ENCODE peak calls at places on chromosome 11, in seven cellular contexts. X is thoracic aorta, G is GM12865, Y is K562, N is astrocyte of the spinal cord, K is foreskin fibroblast, B is tibial artery. L is an unnamed sample.

GRCh38 chr11:44338721-44339529 is 29.0 kb upstream of the ALX4 start:
- DNase-seq in X (no peak), Y (no peak), B (no peak), N (no peak), K (no peak), G (no peak), L (no peak)

GRCh38 chr11:111283945-111284481 is 14.3 kb upstream of the POU2AF3 start:
- DNase-seq in K (peak; percentile 13), Y (no peak), X (no peak), G (no peak), N (peak; percentile 5), B (no peak), L (peak; percentile 25)

GRCh38 chr11:72534859-72535547 is 100.7 kb upstream of the CLPB start:
- DNase-seq in Y (no peak), X (no peak), K (peak; percentile 31), B (no peak), N (no peak), G (no peak), L (no peak)

GRCh38 chr11:113874920-113875413 is 405 bp downstream of the USP28 start:
- DNase-seq in B (peak; percentile 45), G (peak; percentile 64), K (no peak), X (no peak), Y (no peak), N (peak; percentile 39), L (no peak)

GRCh38 chr11:126914941-126915340 is 85.6 kb downstream of the KIRREL3 start:
- DNase-seq in K (peak; percentile 51), G (no peak), Y (no peak), B (no peak), N (peak; percentile 16), X (no peak), L (no peak)

GRCh38 chr11:112292785-112293407 is 32.2 kb upstream of the PLET1 start:
- DNase-seq in G (no peak), Y (no peak), B (peak; percentile 83), N (peak; percentile 89), K (peak; percentile 95), X (peak; percentile 58), L (peak; percentile 87)

GRCh38 chr11:71283960-71284359 is 31.6 kb upstream of the SHANK2 start:
- DNase-seq in K (no peak), B (no peak), X (no peak), Y (no peak), G (no peak), N (no peak), L (no peak)

GRCh38 chr11:120590472-120590871 is 78.9 kb downstream of the GRIK4 start:
- DNase-seq in K (no peak), X (no peak), G (no peak), B (no peak), N (no peak), Y (no peak), L (no peak)

GRCh38 chr11:92141159-92141558 is 83.5 kb upstream of the FAT3 start:
- DNase-seq in N (no peak), K (no peak), G (no peak), X (no peak), B (no peak), Y (no peak), L (no peak)

GRCh38 chr11:71120346-71120963 is 131.9 kb downstream of the SHANK2 start:
- DNase-seq in G (no peak), X (no peak), K (no peak), Y (peak; percentile 8), B (no peak), N (no peak), L (no peak)

GRCh38 chr11:90288207-90288821 is 65.5 kb upstream of the CHORDC1 start:
- DNase-seq in Y (peak; percentile 19), K (peak; percentile 0), X (no peak), G (peak; percentile 23), N (peak; percentile 23), B (no peak), L (no peak)

DNA sequence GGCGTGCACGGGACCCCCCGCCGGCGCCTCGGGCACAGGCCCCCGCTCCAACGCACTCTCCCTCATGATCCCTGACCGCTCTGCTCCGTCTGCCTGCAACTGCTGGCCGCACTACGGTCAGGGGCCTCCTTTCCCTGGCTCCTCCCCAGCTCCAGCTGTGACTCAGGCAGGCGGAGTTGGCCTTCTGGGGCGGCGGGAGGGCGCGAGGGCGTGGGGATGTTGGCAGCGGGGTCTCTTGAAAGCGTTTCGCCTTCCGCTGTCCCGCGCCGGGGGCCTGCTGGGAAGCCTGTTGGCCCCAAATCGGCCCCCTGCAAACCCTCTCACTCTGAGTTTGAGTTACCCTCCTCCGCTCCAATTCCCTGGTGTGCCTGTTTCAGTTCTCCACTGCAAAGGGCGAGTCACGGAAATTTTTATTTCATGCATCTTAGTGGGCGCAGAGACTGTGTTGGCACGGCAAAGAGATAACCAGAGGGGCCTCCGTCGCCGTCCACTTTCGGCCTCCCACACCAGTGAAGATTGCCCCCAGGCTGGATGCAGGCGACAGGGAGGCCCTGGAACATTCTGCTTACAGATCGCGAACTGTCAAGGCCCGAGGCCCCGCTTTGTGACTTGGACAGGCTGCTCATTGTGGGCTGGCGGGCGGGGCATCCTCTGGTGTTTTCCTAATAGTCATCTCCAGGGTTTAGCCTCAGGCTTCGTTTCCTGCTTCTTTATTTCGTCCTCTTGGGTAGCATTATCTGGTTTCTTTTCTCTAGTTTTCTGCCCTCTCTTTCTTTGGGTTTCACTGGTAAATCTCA is at the start of gene CAVIN3:
- DNase-seq in N (peak; percentile 87), B (peak; percentile 90), G (peak; percentile 88), X (peak; percentile 57), K (peak; percentile 96), Y (peak; percentile 7), L (peak; percentile 66)
- H3K4me3 ChIP-seq in N (peak within 1 kb of the TSS; percentile 48), B (peak within 1 kb of the TSS; percentile 81), G (peak within 1 kb of the TSS; percentile 22), X (peak within 1 kb of the TSS; percentile 89), K (peak within 1 kb of the TSS; percentile 63), Y (no peak within 1 kb of the TSS), L (peak within 1 kb of the TSS; percentile 69)

DNA sequence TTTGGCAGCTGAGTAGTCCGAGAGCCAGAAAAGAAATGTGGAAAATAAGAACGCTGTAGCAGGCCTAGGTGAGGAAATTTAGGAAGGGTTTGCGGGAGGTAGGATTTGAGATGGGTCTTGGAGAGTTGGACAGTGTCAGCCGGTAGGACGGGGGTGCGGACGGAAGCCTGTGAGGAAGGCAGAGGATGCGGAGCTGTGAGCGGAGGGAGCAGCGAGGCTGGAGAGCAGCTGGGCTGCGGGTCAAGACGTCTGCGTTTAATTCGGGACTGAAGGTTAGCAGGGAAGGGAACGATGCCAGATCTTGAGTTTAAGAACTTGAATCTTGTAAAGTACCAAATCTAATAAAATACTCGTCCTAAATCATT is 669 bp upstream of the TIGD3 start:
- DNase-seq in Y (no peak), G (no peak), K (no peak), N (no peak), B (no peak), X (no peak), L (no peak)
- H3K4me3 ChIP-seq in Y (peak overlapping the region; percentile 63), G (peak overlapping the region; percentile 55), K (peak overlapping the region; percentile 51), N (peak overlapping the region; percentile 50), B (peak overlapping the region; percentile 64), X (peak overlapping the region; percentile 72), L (peak overlapping the region; percentile 45)

GRCh38 chr11:110098645-110099044 is 5.5 kb downstream of the ZC3H12C start:
- DNase-seq in Y (no peak), G (no peak), K (no peak), X (no peak), N (no peak), B (no peak), L (no peak)
- H3K4me3 ChIP-seq in Y (no peak overlapping the region), G (no peak overlapping the region), K (no peak overlapping the region), X (no peak overlapping the region), N (no peak overlapping the region), B (no peak overlapping the region), L (no peak overlapping the region)

DNA sequence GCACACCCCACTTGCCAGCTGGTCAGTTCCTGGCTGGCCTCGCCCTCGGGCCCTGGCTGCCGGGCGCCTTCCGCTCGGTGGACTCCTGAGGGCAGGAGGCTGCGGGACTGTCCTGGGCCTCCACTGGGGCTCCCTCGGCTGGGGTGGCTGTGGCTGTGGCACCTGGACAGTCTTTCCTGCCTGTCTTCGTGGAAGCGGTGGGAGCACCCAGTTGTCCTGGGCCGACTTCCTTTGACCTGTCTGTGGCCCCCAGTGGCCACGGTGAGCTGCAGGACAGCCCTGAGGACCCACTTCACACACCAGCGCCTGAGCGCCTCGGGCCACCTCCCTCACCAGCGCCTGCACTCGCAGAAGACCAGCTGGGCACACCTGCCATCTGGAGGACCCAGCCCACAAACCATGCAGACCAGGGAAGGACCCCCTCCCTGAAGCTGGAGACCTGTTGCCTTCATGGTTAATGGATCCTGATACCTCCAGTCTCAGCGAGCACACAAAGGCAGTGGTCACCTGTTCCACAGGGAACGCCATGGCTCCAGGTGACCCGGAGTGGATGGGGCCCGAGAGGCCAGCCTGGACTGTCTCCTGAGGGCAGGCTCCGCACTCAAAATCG is 1.7 kb upstream of the EPS8L2 start:
- DNase-seq in B (no peak), Y (no peak), X (no peak), G (no peak), K (no peak), N (no peak), L (no peak)
- H3K4me3 ChIP-seq in B (no peak overlapping the region), Y (no peak overlapping the region), X (no peak overlapping the region), G (no peak overlapping the region), K (no peak overlapping the region), N (no peak overlapping the region), L (no peak overlapping the region)

GRCh38 chr11:17907046-17907445 is 105.8 kb downstream of the SERGEF start:
- DNase-seq in B (no peak), K (no peak), G (no peak), N (no peak), Y (no peak), X (no peak), L (no peak)
- H3K4me3 ChIP-seq in B (no peak overlapping the region), K (no peak overlapping the region), G (no peak overlapping the region), N (no peak overlapping the region), Y (no peak overlapping the region), X (no peak overlapping the region), L (no peak overlapping the region)

GRCh38 chr11:67303989-67304411 is 670 bp downstream of the SSH3 start:
- DNase-seq in G (no peak), Y (no peak), B (no peak), X (no peak), N (no peak), K (peak; percentile 51), L (no peak)
- H3K4me3 ChIP-seq in G (no peak overlapping the region), Y (no peak overlapping the region), B (peak overlapping the region; percentile 79), X (peak overlapping the region; percentile 100), N (peak overlapping the region; percentile 53), K (peak overlapping the region; percentile 72), L (peak overlapping the region; percentile 83)

DNA sequence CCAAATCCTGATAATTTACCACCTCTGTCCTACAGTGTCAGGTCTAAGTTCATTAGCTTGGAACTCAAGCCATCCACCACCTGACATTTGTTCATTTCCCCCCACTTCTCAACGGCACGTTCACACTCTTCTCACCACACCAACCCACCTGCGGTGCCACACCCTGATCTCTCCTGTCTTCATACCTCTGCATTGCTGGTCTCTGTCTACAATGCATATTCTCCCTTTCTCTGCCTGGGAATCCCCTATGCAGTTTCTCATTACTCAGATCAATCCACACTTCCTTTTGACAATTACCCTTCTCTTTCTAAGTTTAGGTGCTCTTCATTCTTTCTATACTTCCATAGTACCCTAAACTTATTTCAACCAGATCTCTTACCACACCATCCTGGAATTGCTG is 20.4 kb upstream of the EMSY start:
- DNase-seq in N (no peak), G (peak; percentile 67), Y (no peak), B (no peak), K (no peak), X (no peak), L (no peak)
- H3K4me3 ChIP-seq in N (no peak overlapping the region), G (no peak overlapping the region), Y (no peak overlapping the region), B (no peak overlapping the region), K (no peak overlapping the region), X (no peak overlapping the region), L (no peak overlapping the region)